ENCODE peak calls at places on chromosomes 7 and 10, in four cellular contexts. F is CD8-positive, alpha-beta T cell; M is Panc1; A is adrenal gland. T is an unnamed sample.

GRCh38 chr10:69086131-69086530 is 1.8 kb upstream of the SRGN start:
- DNase-seq in F (no peak), A (peak; percentile 31), M (no peak), T (no peak)

GRCh38 chr7:22607180-22607579 is 107.2 kb upstream of the STEAP1B start:
- DNase-seq in A (no peak), M (no peak), F (no peak), T (no peak)

GRCh38 chr10:117551322-117552155 is 9.0 kb downstream of the EMX2 start:
- DNase-seq in A (no peak), F (no peak), M (no peak), T (no peak)

GRCh38 chr10:75208177-75208576 is 2.4 kb upstream of the VDAC2 start:
- DNase-seq in A (no peak), F (no peak), M (no peak), T (no peak)

GRCh38 chr7:123538189-123538714 is 3.9 kb upstream of the IQUB start:
- DNase-seq in M (peak; percentile 36), F (no peak), A (no peak), T (no peak)

GRCh38 chr10:99329891-99330674 is 927 bp downstream of the CNNM1 start:
- DNase-seq in A (peak; percentile 22), M (no peak), F (no peak), T (no peak)

GRCh38 chr7:158865462-158865922 is 9.1 kb downstream of the DYNC2I1 start:
- DNase-seq in A (no peak), M (no peak), F (no peak), T (no peak)

GRCh38 chr10:1400129-1400865 is 337.0 kb downstream of the ADARB2 start:
- DNase-seq in A (no peak), F (no peak), M (no peak), T (no peak)

GRCh38 chr10:6999232-6999925 is 411.5 kb downstream of the SFMBT2 start:
- DNase-seq in A (no peak), M (no peak), F (no peak), T (no peak)

GRCh38 chr7:121442845-121443244 is 46.7 kb upstream of the FAM3C start:
- DNase-seq in M (no peak), A (no peak), F (no peak), T (no peak)

GRCh38 chr10:62885656-62886461 is 69.7 kb upstream of the EGR2 start:
- DNase-seq in A (no peak), M (no peak), F (no peak), T (no peak)

GRCh38 chr10:69496352-69497234 is 45.3 kb downstream of the TSPAN15 start:
- DNase-seq in M (no peak), F (no peak), A (no peak), T (no peak)

GRCh38 chr7:52741670-52742069 is 293.8 kb upstream of the POM121L12 start:
- DNase-seq in M (no peak), F (no peak), A (no peak), T (no peak)

GRCh38 chr10:47113907-47114500 is 186.0 kb upstream of the GDF10 start:
- DNase-seq in F (no peak), A (no peak), M (no peak), T (peak; percentile 11)

GRCh38 chr7:254337-255037 is 35.5 kb upstream of the FOXL3 start:
- DNase-seq in A (no peak), M (no peak), F (no peak), T (no peak)

GRCh38 chr7:21169667-21170605 is 257.9 kb upstream of the SP4 start:
- DNase-seq in A (no peak), M (no peak), F (no peak), T (no peak)

GRCh38 chr7:47485640-47486435 is 96.1 kb downstream of the TNS3 start:
- DNase-seq in F (no peak), A (no peak), M (no peak), T (peak; percentile 44)

GRCh38 chr7:135799881-135800280 is 51.3 kb upstream of the FAM180A start:
- DNase-seq in M (no peak), F (no peak), A (no peak), T (no peak)

GRCh38 chr7:85829817-85830432 is 643.1 kb upstream of the SEMA3D start:
- DNase-seq in A (no peak), M (no peak), F (no peak), T (no peak)

GRCh38 chr7:1495564-1496242 is 8.5 kb downstream of the INTS1 start:
- DNase-seq in F (no peak), A (no peak), M (no peak), T (no peak)

GRCh38 chr7:72504057-72504456 is 91.9 kb upstream of the CALN1 start:
- DNase-seq in M (no peak), F (no peak), A (peak; percentile 40), T (no peak)

GRCh38 chr7:12281026-12281425 is 69.9 kb downstream of the TMEM106B start:
- DNase-seq in F (no peak), M (no peak), A (no peak), T (no peak)

GRCh38 chr10:102322914-102323313 is 72.6 kb upstream of the NFKB2 start:
- DNase-seq in M (no peak), A (no peak), F (peak; percentile 26), T (no peak)

GRCh38 chr10:102327641-102328040 is 67.9 kb upstream of the NFKB2 start:
- DNase-seq in F (no peak), A (no peak), M (no peak), T (no peak)

GRCh38 chr10:102327002-102327401 is 68.5 kb upstream of the NFKB2 start:
- DNase-seq in F (no peak), M (no peak), A (no peak), T (no peak)

GRCh38 chr10:102326031-102326430 is 69.5 kb upstream of the NFKB2 start:
- DNase-seq in M (no peak), A (no peak), F (no peak), T (no peak)

DNA sequence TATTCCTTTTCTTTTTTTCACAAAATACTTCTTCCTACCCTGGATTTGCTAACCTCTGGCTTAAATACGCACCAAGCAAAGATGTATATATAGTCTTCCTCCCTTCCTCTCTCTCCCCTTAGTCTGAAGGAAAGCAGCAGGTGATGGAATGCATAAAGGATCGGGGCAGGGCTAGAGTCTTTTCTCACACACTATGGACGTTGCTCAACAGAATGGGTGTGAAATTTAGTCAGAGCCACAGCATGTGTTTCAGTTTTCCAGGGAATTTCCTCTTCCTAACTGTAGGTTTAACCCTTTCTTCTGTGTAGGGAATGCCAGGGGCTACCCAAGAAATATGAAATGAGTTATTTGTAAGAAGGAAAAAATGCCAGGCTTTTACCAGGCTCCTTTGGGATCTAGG is 71.4 kb upstream of the NFKB2 start:
- DNase-seq in F (no peak), A (no peak), M (no peak), T (no peak)
- TF ChIP-seq CTCF in F (no peak), A (no peak), M (no peak), T (no peak)

GRCh38 chr10:86163522-86164215 is 202.9 kb downstream of the GRID1 start:
- DNase-seq in F (no peak), M (no peak), A (no peak), T (no peak)

GRCh38 chr10:86165666-86166065 is 200.9 kb downstream of the GRID1 start:
- DNase-seq in M (no peak), A (no peak), F (no peak), T (no peak)

GRCh38 chr10:86164216-86164774 is 202.3 kb downstream of the GRID1 start:
- DNase-seq in M (no peak), A (no peak), F (no peak), T (no peak)

GRCh38 chr10:86162696-86163400 is 203.7 kb downstream of the GRID1 start:
- DNase-seq in M (no peak), F (no peak), A (no peak), T (no peak)

GRCh38 chr10:86164912-86165311 is 201.7 kb downstream of the GRID1 start:
- DNase-seq in A (no peak), F (no peak), M (no peak), T (no peak)
- H3K4me3 ChIP-seq in A (no peak overlapping the region), F (no peak overlapping the region), M (no peak overlapping the region), T (no peak overlapping the region)

GRCh38 chr10:112456533-112456932 is 9.5 kb downstream of the VTI1A start:
- DNase-seq in A (no peak), M (no peak), F (no peak), T (no peak)
- TF ChIP-seq CTCF in A (no peak), M (peak; percentile 40), F (no peak), T (no peak)

GRCh38 chr10:4183761-4184261 is 398.8 kb upstream of the KLF6 start:
- DNase-seq in F (no peak), A (no peak), M (no peak), T (no peak)

GRCh38 chr10:4177826-4178225 is 392.8 kb upstream of the KLF6 start:
- DNase-seq in F (no peak), M (no peak), A (no peak), T (no peak)

GRCh38 chr10:4176500-4177281 is 391.7 kb upstream of the KLF6 start:
- DNase-seq in F (no peak), M (no peak), A (no peak), T (no peak)

GRCh38 chr10:4181690-4182089 is 396.7 kb upstream of the KLF6 start:
- DNase-seq in A (no peak), M (no peak), F (no peak), T (no peak)

DNA sequence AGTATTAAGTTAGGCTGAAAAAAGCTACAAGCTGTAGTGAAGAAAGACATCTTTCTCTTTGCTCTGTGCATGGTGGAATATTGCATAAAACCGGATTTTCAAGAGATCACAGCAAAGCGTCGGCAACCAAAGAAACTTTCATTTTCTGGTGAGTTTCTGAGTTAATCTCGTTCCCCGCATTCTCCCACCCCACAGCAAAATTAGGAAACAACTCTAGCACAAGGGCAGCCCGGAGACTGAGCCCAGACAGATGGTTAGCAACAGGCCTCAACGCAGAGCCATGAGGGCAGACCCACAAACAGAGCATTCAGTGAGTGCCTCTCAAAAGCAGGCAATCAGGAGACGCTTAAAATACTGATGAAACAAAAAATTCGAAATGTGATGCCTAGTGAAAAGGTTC is 396.1 kb upstream of the KLF6 start:
- DNase-seq in A (no peak), M (no peak), F (no peak), T (no peak)
- H3K4me3 ChIP-seq in A (no peak overlapping the region), M (no peak overlapping the region), F (no peak overlapping the region), T (no peak overlapping the region)

GRCh38 chr7:46459942-46460341 is 538.9 kb upstream of the IGFBP3 start:
- DNase-seq in A (no peak), F (no peak), M (no peak), T (no peak)
- TF ChIP-seq CTCF in A (no peak), F (no peak), M (no peak), T (no peak)

DNA sequence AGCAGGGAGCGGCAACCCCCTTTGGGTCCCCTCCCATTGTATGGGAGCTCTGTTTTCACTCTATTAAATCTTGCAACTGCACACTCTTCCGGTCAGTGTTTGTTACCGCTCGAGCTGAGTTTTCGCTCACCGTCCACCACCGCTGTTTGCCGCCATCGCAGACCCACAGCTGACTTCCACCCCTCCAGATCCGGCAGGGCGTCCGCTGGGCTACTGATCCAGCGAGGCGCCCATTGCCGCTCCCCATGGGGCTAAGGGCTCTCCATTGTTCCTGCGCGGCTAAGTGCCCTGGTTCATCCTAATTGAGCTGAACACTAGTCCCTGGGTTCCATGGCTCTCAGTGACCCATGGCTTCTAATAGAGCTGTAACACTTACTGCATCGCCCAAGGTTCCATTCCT is 115.6 kb upstream of the AUTS2 start:
- DNase-seq in A (no peak), M (no peak), F (no peak), T (no peak)
- H3K4me3 ChIP-seq in A (no peak overlapping the region), M (no peak overlapping the region), F (no peak overlapping the region), T (no peak overlapping the region)